ENCODE peak calls at places on chromosomes 6 and 20, in eight cellular contexts. E is fibroblast of the aortic adventitia; V is ascending aorta; H is PC-3; T is RWPE1; C is mesothelial cell of epicardium; K is cardiac fibroblast; U is activated CD8-positive, alpha-beta T cell treated with anti-CD3 and anti-CD28 coated beads for 36 hours. R is an unnamed sample.

GRCh38 chr20:2799688-2800589 is 488 bp downstream of the CPXM1 start:
- DNase-seq in E (peak; percentile 41), V (no peak), U (peak; percentile 33), K (no peak), H (no peak), C (no peak), T (no peak), R (peak; percentile 70)

GRCh38 chr6:139979021-139979721 is 604.7 kb upstream of the CITED2 start:
- DNase-seq in C (no peak), E (no peak), V (no peak), U (no peak), T (no peak), K (no peak), H (no peak), R (no peak)

GRCh38 chr6:49565855-49566254 is 15.4 kb downstream of the C6orf141 start:
- DNase-seq in C (no peak), U (no peak), H (peak; percentile 65), E (no peak), T (peak; percentile 21), V (no peak), K (peak; percentile 56), R (no peak)

GRCh38 chr6:8908638-8909037 is 473.3 kb upstream of the SLC35B3 start:
- DNase-seq in T (no peak), U (no peak), K (no peak), H (no peak), E (no peak), C (no peak), V (no peak), R (no peak)

GRCh38 chr6:143270026-143270425 is 180.5 kb downstream of the ADAT2 start:
- DNase-seq in C (no peak), E (peak; percentile 66), V (no peak), T (no peak), H (no peak), K (peak; percentile 48), U (no peak), R (no peak)

GRCh38 chr6:37622639-37623038 is 75.0 kb downstream of the MDGA1 start:
- DNase-seq in E (no peak), U (peak; percentile 67), C (no peak), H (peak; percentile 20), V (no peak), T (no peak), K (no peak), R (no peak)

GRCh38 chr6:141788096-141788495 is 344.6 kb upstream of the GJE1 start:
- DNase-seq in T (no peak), K (no peak), U (no peak), E (no peak), H (no peak), C (no peak), V (no peak), R (no peak)

GRCh38 chr20:21104466-21104761 is 1.7 kb downstream of the LINC00237 start:
- DNase-seq in E (no peak), V (no peak), C (no peak), K (no peak), T (no peak), H (no peak), U (no peak), R (no peak)

GRCh38 chr6:75317503-75318206 is 33.1 kb upstream of the TMEM30A start:
- DNase-seq in T (no peak), K (peak; percentile 81), E (peak; percentile 79), C (no peak), U (no peak), V (no peak), H (no peak), R (no peak)

GRCh38 chr6:31578058-31578457 is 2.7 kb downstream of the TNF start:
- DNase-seq in C (no peak), E (no peak), K (no peak), V (no peak), U (no peak), T (no peak), H (no peak), R (no peak)

GRCh38 chr6:128504003-128504654 is 16.3 kb downstream of the PTPRK start:
- DNase-seq in C (no peak), K (no peak), V (no peak), U (no peak), T (no peak), H (no peak), E (no peak), R (no peak)

GRCh38 chr6:169905041-169905807 is 153.8 kb downstream of the ERMARD start:
- DNase-seq in V (no peak), U (no peak), H (peak; percentile 48), T (peak; percentile 61), C (no peak), E (peak; percentile 52), K (peak; percentile 89), R (no peak)

GRCh38 chr6:32203435-32204267 is 11.2 kb upstream of the GPSM3 start:
- DNase-seq in E (no peak), V (no peak), U (no peak), K (no peak), T (no peak), H (no peak), C (no peak), R (no peak)

DNA sequence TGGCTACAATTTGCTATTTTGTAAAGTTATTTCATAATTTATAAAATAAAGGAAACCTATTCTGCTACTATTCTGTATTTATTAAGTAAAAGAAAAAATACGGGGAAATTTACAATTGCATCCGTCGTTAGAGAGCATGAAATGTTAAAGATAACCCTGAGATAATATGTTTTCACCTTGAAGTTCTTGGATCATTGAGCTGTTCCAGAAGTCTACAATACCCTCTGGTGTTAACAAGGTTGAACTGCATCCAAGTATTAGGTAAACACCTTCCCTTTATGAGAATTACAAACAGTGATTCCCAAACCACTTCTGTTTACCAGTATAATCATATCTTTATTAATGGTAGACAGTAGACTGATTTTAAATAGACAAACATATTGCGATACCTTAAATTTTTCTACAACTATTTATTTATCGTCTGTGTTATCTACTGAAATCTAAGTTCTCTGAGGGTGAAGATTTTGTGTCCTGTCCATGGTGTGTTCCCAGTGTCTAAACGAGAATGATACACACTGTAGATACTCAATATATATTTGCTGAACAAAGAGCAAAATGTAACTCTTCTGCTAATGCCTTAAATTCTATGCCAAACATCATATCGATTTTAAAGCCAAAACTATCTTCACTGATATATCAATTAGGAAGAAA is 28.2 kb downstream of the TBC1D32 start:
- DNase-seq in C (no peak), V (no peak), H (peak; percentile 50), U (no peak), E (peak; percentile 48), K (peak; percentile 60), T (peak; percentile 40), R (no peak)
- TF ChIP-seq CTCF in C (peak; percentile 51), V (no peak), H (peak; percentile 57), U (peak; percentile 69), E (peak; percentile 50), K (peak; percentile 56), T (peak; percentile 65), R (peak; percentile 81)

DNA sequence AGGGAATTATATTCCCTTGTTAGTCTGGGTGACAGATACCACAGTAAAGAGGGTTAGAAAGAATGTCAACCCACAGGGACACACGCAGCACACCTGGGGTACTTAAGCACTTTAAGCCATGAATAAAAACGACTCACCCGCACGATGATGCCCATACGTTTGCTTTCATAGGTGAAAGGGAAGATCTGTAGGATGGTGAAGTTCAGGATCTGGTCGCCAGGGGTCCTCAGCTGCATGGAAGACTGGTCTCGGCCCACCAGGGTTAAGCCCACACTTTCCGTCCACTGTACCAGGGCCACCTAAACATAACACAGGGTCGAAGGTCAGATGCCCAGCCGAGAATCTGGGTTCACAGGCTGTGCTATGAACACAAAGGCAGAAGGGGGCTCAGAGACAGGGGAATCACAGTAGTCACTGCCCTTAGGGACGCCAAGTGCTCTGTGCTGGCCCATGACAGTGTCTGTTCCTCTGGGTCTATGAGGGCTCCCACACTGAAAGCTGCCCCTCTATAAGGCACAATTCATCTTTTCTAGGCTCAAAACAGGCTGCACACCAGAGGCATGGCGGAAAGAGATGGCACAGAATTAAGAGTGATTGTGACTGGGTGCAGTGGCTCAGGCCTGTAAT is 96.8 kb upstream of the NFATC2 start:
- DNase-seq in U (peak; percentile 85), E (peak; percentile 73), H (peak; percentile 96), C (peak; percentile 37), K (peak; percentile 77), T (peak; percentile 86), V (peak; percentile 71), R (peak; percentile 82)
- TF ChIP-seq CTCF in U (peak; percentile 87), E (peak; percentile 89), H (peak; percentile 99), C (peak; percentile 95), K (peak; percentile 88), T (peak; percentile 94), V (peak; percentile 84), R (peak; percentile 93)

GRCh38 chr6:160386869-160387518 is 38.8 kb downstream of the SLC22A3 start:
- DNase-seq in T (peak; percentile 91), H (peak; percentile 78), E (peak; percentile 66), C (no peak), U (no peak), V (peak; percentile 71), K (peak; percentile 88), R (no peak)
- TF ChIP-seq CTCF in T (peak; percentile 48), H (peak; percentile 14), E (peak; percentile 12), C (no peak), U (no peak), V (peak; percentile 13), K (no peak), R (no peak)

DNA sequence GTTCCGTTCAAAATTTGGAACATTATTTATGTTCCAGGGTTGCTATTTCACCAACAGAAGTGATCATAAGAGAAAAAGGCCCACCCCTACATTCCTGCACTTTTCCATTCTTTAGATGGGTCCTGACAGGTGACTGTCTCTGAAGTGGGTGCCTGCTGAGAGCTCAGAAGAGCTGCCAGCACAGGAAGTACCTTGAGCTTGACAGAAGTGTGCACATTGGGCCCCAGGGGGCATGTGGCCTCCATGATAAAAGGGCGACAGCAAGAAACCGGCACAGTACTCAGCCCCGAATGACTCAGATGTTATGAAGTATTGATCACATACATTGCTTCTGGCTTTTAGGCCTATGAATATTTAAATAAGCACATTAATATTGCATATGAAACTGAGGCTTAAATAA is 150.4 kb downstream of the PCSK2 start:
- DNase-seq in K (no peak), H (no peak), U (no peak), E (no peak), V (no peak), C (no peak), T (no peak), R (no peak)
- TF ChIP-seq CTCF in K (no peak), H (no peak), U (no peak), E (no peak), V (no peak), C (no peak), T (no peak), R (no peak)

R was measured in type B pancreatic cell.